ENCODE peak calls at places on chromosomes 3 and 15, in six cellular contexts. P is stimulated activated naive CD8-positive, alpha-beta T cell treated with anti-CD3 and anti-CD28 coated beads, Interleukin-15, amount 100 ng/mL, for 72 hours; R is LoVo; C is caudate nucleus; K is AG09309; N is GM04504. E is an unnamed sample.

GRCh38 chr15:89569090-89569745 is 6.1 kb upstream of the TICRR start:
- DNase-seq in C (no peak), R (no peak), P (no peak), K (no peak), N (no peak), E (no peak)

GRCh38 chr15:66390670-66391069 is 4.0 kb downstream of the MAP2K1 start:
- DNase-seq in R (no peak), C (no peak), N (no peak), P (no peak), K (no peak), E (peak)

GRCh38 chr3:45595364-45596154 is 1.0 kb downstream of the LIMD1 start:
- DNase-seq in R (no peak), N (no peak), P (no peak), K (no peak), C (no peak), E (no peak)

GRCh38 chr15:71374607-71375352 is 259.5 kb downstream of the THSD4 start:
- DNase-seq in N (peak), P (no peak), R (no peak), C (no peak), K (peak), E (no peak)

GRCh38 chr15:68599560-68600071 is 20.8 kb downstream of the CORO2B start:
- DNase-seq in R (no peak), N (peak), K (no peak), C (no peak), P (no peak), E (no peak)

GRCh38 chr3:127780536-127781400 is 41.5 kb downstream of the MGLL start:
- DNase-seq in K (no peak), P (no peak), R (no peak), C (no peak), N (no peak), E (no peak)

GRCh38 chr3:165082632-165083031 is 4.3 kb upstream of the SI start:
- DNase-seq in K (no peak), C (no peak), N (no peak), P (no peak), R (no peak), E (no peak)

GRCh38 chr3:147934316-147935188 is 525.4 kb downstream of the ZIC1 start:
- DNase-seq in R (no peak), P (no peak), N (no peak), K (no peak), C (no peak), E (no peak)

GRCh38 chr3:147361671-147362420 is 44.5 kb downstream of the ZIC4 start:
- DNase-seq in P (peak), C (no peak), R (peak), N (no peak), K (no peak), E (peak)

GRCh38 chr3:57557088-57557537 is 1.0 kb downstream of the PDE12 start:
- DNase-seq in N (no peak), K (no peak), P (peak), R (no peak), C (no peak), E (peak)

GRCh38 chr3:45199837-45200648 is 26.0 kb downstream of the TMEM158 start:
- DNase-seq in K (peak), P (no peak), R (peak), C (no peak), N (peak), E (no peak)

GRCh38 chr3:134869153-134869726 is 74.2 kb downstream of the EPHB1 start:
- DNase-seq in K (no peak), P (no peak), N (no peak), R (no peak), C (no peak), E (no peak)

GRCh38 chr3:27714101-27714526 is 8.0 kb downstream of the EOMES start:
- DNase-seq in R (no peak), K (no peak), P (no peak), C (no peak), N (no peak), E (no peak)

GRCh38 chr3:141498592-141499223 is 11.9 kb downstream of the RASA2 start:
- DNase-seq in N (no peak), C (no peak), R (no peak), K (no peak), P (peak), E (peak)

GRCh38 chr3:143298380-143298779 is 178.8 kb downstream of the CHST2 start:
- DNase-seq in N (no peak), R (no peak), K (no peak), P (no peak), C (no peak), E (peak)

GRCh38 chr3:189324538-189325138 is 152.9 kb downstream of the TPRG1 start:
- DNase-seq in P (peak), N (peak), K (peak), R (peak), C (no peak), E (peak)

GRCh38 chr3:177810162-177810623 is 612.9 kb upstream of the TBL1XR1 start:
- DNase-seq in R (peak), N (peak), P (no peak), K (peak), C (no peak), E (no peak)

GRCh38 chr15:76327191-76328105 is 9.1 kb upstream of the ISL2 start:
- DNase-seq in C (no peak), P (no peak), K (no peak), R (no peak), N (no peak), E (no peak)

GRCh38 chr15:61013146-61013545 is 216.0 kb downstream of the RORA start:
- DNase-seq in R (no peak), C (no peak), P (no peak), N (no peak), K (no peak), E (no peak)

GRCh38 chr3:172622916-172623700 is 87.8 kb downstream of the NCEH1 start:
- DNase-seq in K (no peak), C (no peak), R (peak), N (no peak), P (no peak), E (peak)

GRCh38 chr3:117606860-117607259 is 897.3 kb downstream of the TUSC7 start:
- DNase-seq in R (no peak), P (no peak), C (no peak), N (no peak), K (no peak), E (no peak)

GRCh38 chr3:52509753-52510328 is 14.7 kb downstream of the STAB1 start:
- DNase-seq in P (no peak), K (no peak), N (no peak), R (no peak), C (no peak), E (peak)

GRCh38 chr3:30349507-30349906 is 256.9 kb upstream of the TGFBR2 start:
- DNase-seq in R (no peak), C (no peak), K (no peak), P (no peak), N (no peak), E (no peak)

GRCh38 chr15:41969851-41970431 is 2.4 kb downstream of the EHD4 start:
- DNase-seq in R (no peak), K (no peak), N (no peak), C (no peak), P (peak), E (no peak)

GRCh38 chr3:189334064-189334920 is 162.5 kb downstream of the TPRG1 start:
- DNase-seq in K (peak), P (no peak), N (no peak), C (no peak), R (peak), E (no peak)

GRCh38 chr3:38008191-38008701 is 17.7 kb downstream of the VILL start:
- DNase-seq in K (no peak), C (no peak), P (no peak), N (no peak), R (no peak), E (no peak)

GRCh38 chr3:195591220-195591619 is 7.5 kb upstream of the APOD start:
- DNase-seq in R (no peak), K (no peak), C (no peak), N (no peak), P (no peak), E (no peak)

GRCh38 chr15:75037685-75038084 is 14.3 kb downstream of the PPCDC start:
- DNase-seq in P (peak), N (no peak), C (no peak), K (no peak), R (no peak), E (no peak)

E was measured in MM.1S.